ENCODE peak calls at places on chromosomes 11 and 22, in ten cellular contexts. One of them, this sample, is unnamed.

GRCh38 chr11:1832181-1832988 is 2.4 kb upstream of the SYT8 start:
- DNase-seq in Right ventricle myocardium superior: peak
- DNase-seq in CD4-positive, alpha-beta memory T cell: peak
- DNase-seq in activated naive CD4-positive, alpha-beta T cell treated with anti-CD3 and anti-CD28 coated beads for 36 hours: peak
- DNase-seq in activated T-cell treated with anti-CD3 and anti-CD28 coated beads for 1 hour: peak
- DNase-seq in substantia nigra: peak
- DNase-seq in MCF 10A: no peak
- DNase-seq in hypothalamus: peak
- DNase-seq in WTC11: peak
- DNase-seq in spleen: peak
- DNase-seq in this sample: peak

GRCh38 chr11:120208012-120208441 is 2.8 kb upstream of the OAF start:
- DNase-seq in Right ventricle myocardium superior: no peak
- DNase-seq in CD4-positive, alpha-beta memory T cell: no peak
- DNase-seq in activated naive CD4-positive, alpha-beta T cell treated with anti-CD3 and anti-CD28 coated beads for 36 hours: no peak
- DNase-seq in activated T-cell treated with anti-CD3 and anti-CD28 coated beads for 1 hour: no peak
- DNase-seq in substantia nigra: no peak
- DNase-seq in MCF 10A: peak
- DNase-seq in hypothalamus: no peak
- DNase-seq in WTC11: no peak
- DNase-seq in spleen: no peak
- DNase-seq in this sample: no peak

GRCh38 chr22:46462726-46463371 is 74.6 kb downstream of the CELSR1 start:
- DNase-seq in Right ventricle myocardium superior: no peak
- DNase-seq in CD4-positive, alpha-beta memory T cell: no peak
- DNase-seq in activated naive CD4-positive, alpha-beta T cell treated with anti-CD3 and anti-CD28 coated beads for 36 hours: no peak
- DNase-seq in activated T-cell treated with anti-CD3 and anti-CD28 coated beads for 1 hour: no peak
- DNase-seq in substantia nigra: no peak
- DNase-seq in MCF 10A: peak
- DNase-seq in hypothalamus: no peak
- DNase-seq in WTC11: no peak
- DNase-seq in spleen: no peak
- DNase-seq in this sample: no peak

GRCh38 chr11:64305691-64306562 is 603 bp downstream of the ESRRA start:
- DNase-seq in Right ventricle myocardium superior: peak
- DNase-seq in CD4-positive, alpha-beta memory T cell: peak
- DNase-seq in activated naive CD4-positive, alpha-beta T cell treated with anti-CD3 and anti-CD28 coated beads for 36 hours: peak
- DNase-seq in activated T-cell treated with anti-CD3 and anti-CD28 coated beads for 1 hour: peak
- DNase-seq in substantia nigra: no peak
- DNase-seq in MCF 10A: peak
- DNase-seq in hypothalamus: peak
- DNase-seq in WTC11: peak
- DNase-seq in spleen: peak
- DNase-seq in this sample: no peak

GRCh38 chr11:122440783-122441701 is 214.5 kb upstream of the UBASH3B start:
- DNase-seq in Right ventricle myocardium superior: peak
- DNase-seq in CD4-positive, alpha-beta memory T cell: no peak
- DNase-seq in activated naive CD4-positive, alpha-beta T cell treated with anti-CD3 and anti-CD28 coated beads for 36 hours: no peak
- DNase-seq in activated T-cell treated with anti-CD3 and anti-CD28 coated beads for 1 hour: no peak
- DNase-seq in substantia nigra: peak
- DNase-seq in MCF 10A: no peak
- DNase-seq in hypothalamus: no peak
- DNase-seq in WTC11: peak
- DNase-seq in spleen: no peak
- DNase-seq in this sample: no peak

GRCh38 chr22:39778055-39778454 is 115.5 kb downstream of the ENTHD1 start:
- DNase-seq in Right ventricle myocardium superior: no peak
- DNase-seq in CD4-positive, alpha-beta memory T cell: no peak
- DNase-seq in activated naive CD4-positive, alpha-beta T cell treated with anti-CD3 and anti-CD28 coated beads for 36 hours: no peak
- DNase-seq in activated T-cell treated with anti-CD3 and anti-CD28 coated beads for 1 hour: no peak
- DNase-seq in substantia nigra: no peak
- DNase-seq in MCF 10A: no peak
- DNase-seq in hypothalamus: no peak
- DNase-seq in WTC11: no peak
- DNase-seq in spleen: no peak
- DNase-seq in this sample: no peak

GRCh38 chr11:34810107-34810562 is 106.0 kb downstream of the APIP start:
- DNase-seq in Right ventricle myocardium superior: no peak
- DNase-seq in CD4-positive, alpha-beta memory T cell: no peak
- DNase-seq in activated naive CD4-positive, alpha-beta T cell treated with anti-CD3 and anti-CD28 coated beads for 36 hours: no peak
- DNase-seq in activated T-cell treated with anti-CD3 and anti-CD28 coated beads for 1 hour: no peak
- DNase-seq in substantia nigra: no peak
- DNase-seq in MCF 10A: no peak
- DNase-seq in hypothalamus: no peak
- DNase-seq in WTC11: no peak
- DNase-seq in spleen: no peak
- DNase-seq in this sample: no peak

GRCh38 chr11:119343726-119344125 is 2.8 kb downstream of the MFRP start:
- DNase-seq in Right ventricle myocardium superior: no peak
- DNase-seq in CD4-positive, alpha-beta memory T cell: no peak
- DNase-seq in activated naive CD4-positive, alpha-beta T cell treated with anti-CD3 and anti-CD28 coated beads for 36 hours: no peak
- DNase-seq in activated T-cell treated with anti-CD3 and anti-CD28 coated beads for 1 hour: no peak
- DNase-seq in substantia nigra: no peak
- DNase-seq in MCF 10A: no peak
- DNase-seq in hypothalamus: no peak
- DNase-seq in WTC11: no peak
- DNase-seq in spleen: no peak
- DNase-seq in this sample: no peak

GRCh38 chr22:29231971-29232959 is 26.6 kb downstream of the EMID1 start:
- DNase-seq in Right ventricle myocardium superior: peak
- DNase-seq in CD4-positive, alpha-beta memory T cell: no peak
- DNase-seq in activated naive CD4-positive, alpha-beta T cell treated with anti-CD3 and anti-CD28 coated beads for 36 hours: no peak
- DNase-seq in activated T-cell treated with anti-CD3 and anti-CD28 coated beads for 1 hour: no peak
- DNase-seq in substantia nigra: no peak
- DNase-seq in MCF 10A: no peak
- DNase-seq in hypothalamus: no peak
- DNase-seq in WTC11: no peak
- DNase-seq in spleen: peak
- DNase-seq in this sample: no peak

GRCh38 chr11:11036185-11037161 is 178.6 kb upstream of the ZBED5 start:
- DNase-seq in Right ventricle myocardium superior: no peak
- DNase-seq in CD4-positive, alpha-beta memory T cell: peak
- DNase-seq in activated naive CD4-positive, alpha-beta T cell treated with anti-CD3 and anti-CD28 coated beads for 36 hours: peak
- DNase-seq in activated T-cell treated with anti-CD3 and anti-CD28 coated beads for 1 hour: peak
- DNase-seq in substantia nigra: no peak
- DNase-seq in MCF 10A: peak
- DNase-seq in hypothalamus: no peak
- DNase-seq in WTC11: peak
- DNase-seq in spleen: no peak
- DNase-seq in this sample: peak

GRCh38 chr11:64074239-64074638 is 38.5 kb downstream of the FLRT1 start:
- DNase-seq in Right ventricle myocardium superior: no peak
- DNase-seq in CD4-positive, alpha-beta memory T cell: peak
- DNase-seq in activated naive CD4-positive, alpha-beta T cell treated with anti-CD3 and anti-CD28 coated beads for 36 hours: no peak
- DNase-seq in activated T-cell treated with anti-CD3 and anti-CD28 coated beads for 1 hour: no peak
- DNase-seq in substantia nigra: no peak
- DNase-seq in MCF 10A: peak
- DNase-seq in hypothalamus: no peak
- DNase-seq in WTC11: no peak
- DNase-seq in spleen: no peak
- DNase-seq in this sample: no peak

GRCh38 chr11:81707881-81708280 is 1025.8 kb downstream of the FAM181B start:
- DNase-seq in Right ventricle myocardium superior: no peak
- DNase-seq in CD4-positive, alpha-beta memory T cell: no peak
- DNase-seq in activated naive CD4-positive, alpha-beta T cell treated with anti-CD3 and anti-CD28 coated beads for 36 hours: peak
- DNase-seq in activated T-cell treated with anti-CD3 and anti-CD28 coated beads for 1 hour: no peak
- DNase-seq in substantia nigra: no peak
- DNase-seq in MCF 10A: no peak
- DNase-seq in hypothalamus: no peak
- DNase-seq in WTC11: peak
- DNase-seq in spleen: no peak
- DNase-seq in this sample: no peak

GRCh38 chr22:19872779-19873137 is 18.1 kb upstream of the GNB1L start:
- DNase-seq in Right ventricle myocardium superior: no peak
- DNase-seq in CD4-positive, alpha-beta memory T cell: no peak
- DNase-seq in activated naive CD4-positive, alpha-beta T cell treated with anti-CD3 and anti-CD28 coated beads for 36 hours: peak
- DNase-seq in activated T-cell treated with anti-CD3 and anti-CD28 coated beads for 1 hour: no peak
- DNase-seq in substantia nigra: no peak
- DNase-seq in MCF 10A: no peak
- DNase-seq in hypothalamus: no peak
- DNase-seq in WTC11: peak
- DNase-seq in spleen: peak
- DNase-seq in this sample: no peak